ENCODE peak calls at places on chromosomes 4 and X, in seven cellular contexts. M is breast epithelium, B is HepG2, Z is GM12891, Q is suprapubic skin, N is K562, U is HCT116. E is an unnamed sample.
A peak's percentile ranks its signal among the peaks of the same experiment; 100 is the strongest.

GRCh38 chrX:24149346-24150050 is at the start of gene ZFX:
- DNase-seq in M (peak; percentile 52), B (peak; percentile 9), Z (peak; percentile 7), Q (peak; percentile 85), N (peak; percentile 46), U (no peak), E (peak; percentile 96)

GRCh38 chrX:4588893-4589292 is 875.4 kb upstream of the PRKX start:
- DNase-seq in M (no peak), B (no peak), Z (no peak), Q (no peak), N (no peak), U (no peak), E (no peak)

GRCh38 chrX:109635151-109635550 is 10.2 kb upstream of the KCNE5 start:
- DNase-seq in M (no peak), B (no peak), Z (no peak), Q (no peak), N (peak; percentile 25), U (no peak), E (no peak)

GRCh38 chr4:109729563-109730293 is at the start of gene PLA2G12A:
- DNase-seq in M (peak; percentile 88), B (peak; percentile 68), Z (peak; percentile 83), Q (peak; percentile 86), N (peak; percentile 93), U (peak; percentile 87), E (peak; percentile 94)

GRCh38 chr4:105992641-105993305 is 97.5 kb downstream of the NPNT start:
- DNase-seq in M (no peak), B (no peak), Z (no peak), Q (no peak), N (no peak), U (no peak), E (no peak)

GRCh38 chr4:22850055-22850454 is 157.3 kb downstream of the GBA3 start:
- DNase-seq in M (no peak), B (no peak), Z (no peak), Q (no peak), N (no peak), U (no peak), E (no peak)

GRCh38 chr4:125388653-125389052 is 73.9 kb downstream of the FAT4 start:
- DNase-seq in M (no peak), B (no peak), Z (no peak), Q (no peak), N (no peak), U (no peak), E (no peak)

GRCh38 chrX:122622800-122623199 is 561.3 kb upstream of the GRIA3 start:
- DNase-seq in M (no peak), B (no peak), Z (no peak), Q (no peak), N (no peak), U (no peak), E (no peak)

GRCh38 chr4:40178672-40179071 is 18.2 kb upstream of the RHOH start:
- DNase-seq in M (no peak), B (no peak), Z (no peak), Q (no peak), N (no peak), U (no peak), E (no peak)

GRCh38 chr4:10035130-10035529 is 13.8 kb upstream of the SLC2A9 start:
- DNase-seq in M (no peak), B (no peak), Z (no peak), Q (no peak), N (no peak), U (no peak), E (no peak)

GRCh38 chr4:16779028-16779675 is 119.3 kb downstream of the LDB2 start:
- DNase-seq in M (no peak), B (no peak), Z (no peak), Q (no peak), N (no peak), U (no peak), E (no peak)

GRCh38 chr4:7582313-7583096 is 147.8 kb upstream of the PSAPL1 start:
- DNase-seq in M (no peak), B (no peak), Z (no peak), Q (no peak), N (peak; percentile 19), U (no peak), E (no peak)

GRCh38 chrX:131728295-131729145 is 184.6 kb downstream of the OR13H1 start:
- DNase-seq in M (no peak), B (no peak), Z (no peak), Q (peak; percentile 81), N (no peak), U (no peak), E (peak; percentile 84)

GRCh38 chr4:184856277-184856609 is 30.5 kb upstream of the ACSL1 start:
- DNase-seq in M (no peak), B (no peak), Z (no peak), Q (no peak), N (no peak), U (no peak), E (no peak)

GRCh38 chr4:189304755-189305154 is 635.9 kb upstream of the FRG1 start:
- DNase-seq in M (no peak), B (no peak), Z (no peak), Q (no peak), N (no peak), U (no peak), E (no peak)
- TF ChIP-seq POLR2AphosphoS5 in M (no peak), B (no peak), Z (no peak), Q (no peak), N (no peak), U (no peak), E (no peak)

GRCh38 chr4:140154572-140154891 is 548 bp upstream of the MAML3 start:
- DNase-seq in M (no peak), B (no peak), Z (no peak), Q (no peak), N (no peak), U (no peak), E (no peak)

GRCh38 chr4:140152760-140153418 is 1.1 kb downstream of the MAML3 start:
- DNase-seq in M (peak; percentile 67), B (no peak), Z (peak; percentile 19), Q (peak; percentile 78), N (peak; percentile 17), U (no peak), E (peak; percentile 91)

GRCh38 chr4:140153419-140153743 is 603 bp downstream of the MAML3 start:
- DNase-seq in M (no peak), B (no peak), Z (no peak), Q (no peak), N (no peak), U (no peak), E (no peak)

GRCh38 chr4:140152015-140152703 is 1.8 kb downstream of the MAML3 start:
- DNase-seq in M (peak; percentile 77), B (no peak), Z (peak; percentile 27), Q (peak; percentile 85), N (peak; percentile 72), U (peak; percentile 46), E (peak; percentile 93)

DNA sequence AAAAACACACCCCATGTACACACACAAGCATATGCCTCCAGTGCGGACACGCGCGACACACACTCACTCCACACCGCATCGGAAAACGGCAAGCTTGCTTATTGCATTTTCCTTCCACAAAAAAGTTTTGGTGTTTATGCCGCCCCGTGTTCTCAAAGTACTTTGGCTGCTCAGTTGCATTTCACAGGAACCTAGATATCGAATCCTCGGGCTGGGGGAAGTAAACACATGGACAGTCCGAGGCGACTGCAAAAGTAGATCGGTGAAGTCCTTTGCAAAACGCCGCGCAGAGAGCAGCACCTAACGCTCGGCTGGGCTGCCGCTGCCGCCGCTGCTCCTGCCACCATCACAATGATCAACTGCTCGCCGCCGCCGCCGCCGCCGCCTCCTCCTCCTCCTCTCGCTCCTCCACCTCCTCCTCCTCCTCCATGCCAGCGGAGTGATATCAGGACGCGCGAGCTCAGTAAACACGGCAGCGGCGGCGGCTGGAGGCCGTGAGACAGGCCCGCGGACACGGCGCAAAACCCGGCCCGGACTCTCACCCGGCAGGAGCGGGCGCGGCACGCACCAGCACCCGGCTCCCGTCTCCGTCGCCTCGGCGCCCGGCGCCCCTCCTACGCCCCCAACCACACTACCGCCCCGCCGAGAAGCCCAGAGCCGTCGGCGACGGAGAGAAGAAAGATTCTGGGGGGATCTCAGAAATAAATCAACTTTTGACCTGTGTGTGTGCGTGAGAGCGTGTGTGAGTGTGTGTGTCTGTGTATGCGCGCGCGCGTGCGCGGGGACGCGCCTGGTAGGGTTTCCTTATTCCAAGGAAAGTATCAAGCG is at the start of gene MAML3:
- DNase-seq in M (peak; percentile 95), B (peak; percentile 64), Z (peak; percentile 37), Q (peak; percentile 96), N (peak; percentile 77), U (peak; percentile 90), E (peak; percentile 96)
- TF ChIP-seq POLR2A in M (peak; percentile 43), B (no peak), Z (no peak), Q (no peak), N (peak; percentile 36), U (no peak), E (no peak)

GRCh38 chr4:79272761-79273160 is 53.1 kb downstream of the NAA11 start:
- DNase-seq in M (no peak), B (no peak), Z (no peak), Q (no peak), N (no peak), U (no peak), E (no peak)

GRCh38 chr4:79273918-79274317 is 51.9 kb downstream of the NAA11 start:
- DNase-seq in M (no peak), B (no peak), Z (no peak), Q (no peak), N (no peak), U (no peak), E (no peak)
- TF ChIP-seq POLR2AphosphoS5 in M (no peak), B (no peak), Z (no peak), Q (no peak), N (no peak), U (no peak), E (no peak)

DNA sequence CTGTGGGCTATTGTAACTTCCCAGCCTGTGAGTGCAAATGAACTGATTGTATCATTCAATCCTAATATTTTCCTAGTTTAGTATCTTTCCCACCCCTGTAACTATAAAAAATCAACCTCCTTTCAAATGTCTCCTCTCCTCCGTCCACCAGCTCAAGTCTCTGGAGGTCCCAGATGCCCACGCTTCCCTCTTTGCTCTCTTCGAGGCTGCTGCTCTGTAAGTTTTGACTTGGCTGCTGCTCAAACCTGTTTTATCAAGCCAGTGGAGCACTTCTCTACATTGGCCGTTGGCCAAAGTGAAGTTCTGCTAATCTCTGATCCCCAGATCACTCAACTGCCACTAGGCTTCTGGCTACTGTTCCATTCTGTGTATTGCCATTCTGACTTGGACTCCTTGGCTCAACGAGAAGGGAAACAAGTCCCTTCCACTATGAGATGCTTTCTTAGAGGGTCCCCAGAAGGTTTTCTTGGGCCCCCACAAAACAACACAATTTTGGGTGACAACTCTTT is 60.7 kb upstream of the RAPGEF2 start:
- DNase-seq in M (no peak), B (no peak), Z (no peak), Q (no peak), N (peak; percentile 89), U (no peak), E (no peak)
- TF ChIP-seq POLR2A in M (no peak), B (no peak), Z (no peak), Q (no peak), N (peak; percentile 62), U (no peak), E (no peak)

GRCh38 chr4:57100979-57101629 is 9.1 kb downstream of the IGFBP7 start:
- DNase-seq in M (no peak), B (peak; percentile 88), Z (no peak), Q (no peak), N (no peak), U (no peak), E (no peak)
- TF ChIP-seq POLR2AphosphoS5 in M (no peak), B (no peak), Z (no peak), Q (no peak), N (no peak), U (no peak), E (no peak)

GRCh38 chrX:44253573-44253942 is 89.9 kb downstream of the EFHC2 start:
- DNase-seq in M (no peak), B (no peak), Z (no peak), Q (no peak), N (no peak), U (no peak), E (no peak)
- TF ChIP-seq POLR2A in M (no peak), B (no peak), Z (no peak), Q (no peak), N (no peak), U (no peak), E (no peak)

GRCh38 chr4:147822128-147822527 is 90.2 kb downstream of the ARHGAP10 start:
- DNase-seq in M (no peak), B (peak; percentile 39), Z (no peak), Q (peak; percentile 81), N (no peak), U (no peak), E (no peak)
- TF ChIP-seq POLR2AphosphoS5 in M (no peak), B (no peak), Z (no peak), Q (no peak), N (no peak), U (no peak), E (no peak)